ENCODE peak calls at places on chromosomes 6 and 20, in four cellular contexts. U is sigmoid colon, B is breast epithelium, Y is tibial nerve. V is an unnamed sample. For H3K27me3, the result is how much of the 10 kb centered on the place peaks cover.

GRCh38 chr6:56842602-56843475 is 112.1 kb upstream of the BEND6 start:
- DNase-seq in U (peak), B (no peak), Y (no peak), V (peak)

GRCh38 chr6:45422541-45423110 is 44.9 kb upstream of the SUPT3H start:
- DNase-seq in U (peak), B (no peak), Y (no peak), V (peak)

GRCh38 chr20:3238616-3239025 is 369 bp downstream of the SLC4A11 start:
- DNase-seq in U (no peak), B (no peak), Y (no peak), V (peak)

GRCh38 chr6:42012501-42013133 is 37.7 kb upstream of the TAF8 start:
- DNase-seq in U (no peak), B (no peak), Y (no peak), V (no peak)

GRCh38 chr6:138677538-138677937 is 96.0 kb upstream of the CCDC28A start:
- DNase-seq in U (no peak), B (no peak), Y (no peak), V (no peak)

GRCh38 chr6:30998785-30999184 is 11.5 kb upstream of the MUC22 start:
- DNase-seq in U (no peak), B (no peak), Y (no peak), V (no peak)

GRCh38 chr20:11496382-11496781 is 421.3 kb upstream of the BTBD3 start:
- DNase-seq in U (no peak), B (no peak), Y (no peak), V (peak)

GRCh38 chr6:56528412-56528841 is 114.3 kb downstream of the DST start:
- DNase-seq in U (no peak), B (no peak), Y (no peak), V (peak)

GRCh38 chr6:79648315-79648714 is 17.2 kb downstream of the SH3BGRL2 start:
- DNase-seq in U (no peak), B (no peak), Y (no peak), V (no peak)

GRCh38 chr6:125367036-125367782 is 65.4 kb upstream of the HDDC2 start:
- DNase-seq in U (no peak), B (no peak), Y (no peak), V (no peak)

GRCh38 chr6:10180138-10181074 is 234.5 kb downstream of the TFAP2A start:
- DNase-seq in U (no peak), B (no peak), Y (no peak), V (no peak)

GRCh38 chr6:139028658-139029469 is at the start of gene ABRACL:
- DNase-seq in U (peak), B (peak), Y (no peak), V (peak)

GRCh38 chr6:24910850-24911712 is 24.7 kb downstream of the RIPOR2 start:
- DNase-seq in U (peak), B (no peak), Y (peak), V (peak)

GRCh38 chr6:42532038-42532669 is 31.7 kb upstream of the UBR2 start:
- DNase-seq in U (no peak), B (no peak), Y (no peak), V (peak)

GRCh38 chr6:17907467-17908229 is 79.8 kb downstream of the KIF13A start:
- DNase-seq in U (peak), B (no peak), Y (peak), V (peak)

GRCh38 chr6:107822154-107823046 is 1.7 kb downstream of the SCML4 start:
- DNase-seq in U (no peak), B (no peak), Y (no peak), V (no peak)

GRCh38 chr6:152087096-152087495 is 279.6 kb downstream of the ESR1 start:
- DNase-seq in U (no peak), B (no peak), Y (no peak), V (no peak)

GRCh38 chr6:44451803-44452690 is 64.5 kb downstream of the CDC5L start:
- DNase-seq in U (no peak), B (no peak), Y (no peak), V (no peak)

DNA sequence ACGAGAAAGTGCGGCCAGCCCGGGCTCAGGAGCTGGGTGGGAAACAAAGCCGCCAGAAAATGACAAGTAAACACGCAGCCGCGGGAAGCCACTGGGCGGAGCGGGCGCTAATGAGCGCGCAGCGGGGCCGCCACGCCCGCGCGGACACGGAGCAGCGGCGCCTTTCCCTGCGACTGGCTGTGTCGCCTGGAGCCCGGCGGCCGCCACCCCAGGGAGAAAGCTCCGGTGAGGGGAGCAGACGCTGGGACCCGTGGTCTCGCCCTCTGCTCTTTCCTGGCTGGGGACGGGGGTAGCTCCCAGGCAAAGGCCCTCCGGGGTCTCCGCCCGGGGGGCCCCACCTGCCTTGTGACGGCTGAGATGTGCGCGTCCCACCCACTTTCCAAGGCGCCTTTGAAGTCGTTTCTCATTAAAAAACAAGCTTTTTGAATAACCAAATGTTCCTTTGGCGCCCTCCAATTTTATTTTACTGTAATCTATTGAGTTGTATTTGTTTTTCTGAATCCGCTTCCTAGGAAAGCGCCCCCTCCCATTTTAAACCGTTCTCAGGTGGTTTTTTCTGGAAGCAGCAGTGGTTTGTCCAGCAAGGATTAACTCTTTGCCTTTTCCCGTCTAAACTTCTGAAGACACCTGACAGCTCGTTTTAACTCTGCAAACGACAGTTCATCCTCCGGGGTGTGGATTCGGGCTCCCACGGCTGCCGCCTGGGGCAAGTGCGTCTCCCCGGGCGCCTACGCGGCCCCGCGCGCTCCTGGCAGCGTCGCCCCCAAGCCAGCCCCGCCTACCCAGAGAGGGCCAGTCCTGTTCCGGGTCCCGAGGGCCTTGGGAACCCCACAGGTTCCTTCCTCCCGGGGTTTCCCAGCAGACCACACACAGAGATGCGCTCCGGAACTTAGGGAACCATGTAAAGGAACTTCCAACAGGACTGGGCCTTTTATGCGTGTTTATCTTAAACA is 54.6 kb downstream of the PRR18 start:
- DNase-seq in U (no peak), B (no peak), Y (no peak), V (peak)
- H3K4me3 ChIP-seq in U (no peak), B (peak), Y (no peak), V (peak)

DNA sequence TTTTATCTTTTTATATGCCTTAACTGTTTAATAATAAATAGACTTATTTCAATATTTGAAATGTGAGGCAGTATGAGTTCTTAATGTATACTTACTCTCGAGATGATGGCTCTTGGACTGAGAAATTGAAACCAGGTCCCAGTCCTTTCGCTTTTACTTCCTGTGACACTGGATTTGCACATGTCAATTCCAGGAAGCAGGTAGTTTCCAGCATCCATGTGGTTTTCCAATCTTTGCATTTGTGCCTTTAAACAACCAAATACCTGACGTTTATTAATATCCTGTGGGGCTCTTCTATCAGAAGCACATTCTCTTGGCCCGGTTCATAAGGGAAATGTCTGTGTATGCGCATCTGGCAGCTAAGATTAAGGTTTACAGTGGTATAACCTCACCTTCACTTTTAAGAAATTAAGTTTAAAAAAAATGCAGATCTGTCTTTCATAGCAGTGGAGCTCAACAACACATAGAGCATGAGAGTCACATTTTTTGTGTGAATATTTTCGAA is 13.1 kb downstream of the UTRN start:
- DNase-seq in U (no peak), B (no peak), Y (no peak), V (no peak)
- H3K27me3 ChIP-seq in U (under half), B (under half), Y (under half), V (under half)

GRCh38 chr20:1225263-1225728 is 548 bp upstream of the RAD21L1 start:
- DNase-seq in U (no peak), B (no peak), Y (no peak), V (no peak)
- H3K4me3 ChIP-seq in U (peak), B (peak), Y (peak), V (peak)

GRCh38 chr20:61877331-61877730 is 188.3 kb downstream of the TAF4 start:
- DNase-seq in U (no peak), B (no peak), Y (no peak), V (no peak)
- H3K27me3 ChIP-seq in U (under half), B (under half), Y (under half), V (under half)

GRCh38 chr20:59123011-59123676 is 40.5 kb upstream of the ZNF831 start:
- DNase-seq in U (no peak), B (no peak), Y (no peak), V (no peak)

GRCh38 chr20:59125332-59125731 is 38.3 kb upstream of the ZNF831 start:
- DNase-seq in U (no peak), B (no peak), Y (no peak), V (no peak)

GRCh38 chr20:59125909-59126308 is 37.7 kb upstream of the ZNF831 start:
- DNase-seq in U (no peak), B (no peak), Y (no peak), V (no peak)

GRCh38 chr20:59123677-59124060 is 40.0 kb upstream of the ZNF831 start:
- DNase-seq in U (no peak), B (no peak), Y (no peak), V (no peak)

GRCh38 chr20:59124326-59125029 is 39.1 kb upstream of the ZNF831 start:
- DNase-seq in U (no peak), B (no peak), Y (no peak), V (no peak)
- H3K4me3 ChIP-seq in U (no peak), B (no peak), Y (no peak), V (no peak)

GRCh38 chr6:40586369-40586768 is 795 bp downstream of the LRFN2 start:
- DNase-seq in U (no peak), B (no peak), Y (no peak), V (no peak)
- H3K27me3 ChIP-seq in U (under half), B (under half), Y (under half), V (under half)

GRCh38 chr6:155417454-155417853 is 38.2 kb downstream of the NOX3 start:
- DNase-seq in U (no peak), B (no peak), Y (no peak), V (no peak)
- H3K4me3 ChIP-seq in U (no peak), B (no peak), Y (no peak), V (peak)